ENCODE peak calls at places on chromosomes 6 and 20, in six cellular contexts. I is WTC11, S is NCI-H748 treated with DMSO at 0.1 percent for 48 hours, A is cardiac fibroblast, M is NCI-H1105, G is posterior cingulate gyrus. V is an unnamed sample.

GRCh38 chr6:116206231-116206903 is 47.5 kb downstream of the TSPYL4 start:
- DNase-seq in I (no peak), S (no peak), A (peak; percentile 33), M (no peak), G (no peak), V (no peak)

GRCh38 chr6:150079604-150080003 is 10.7 kb upstream of the ULBP3 start:
- DNase-seq in I (no peak), S (no peak), A (no peak), M (no peak), G (no peak), V (no peak)

GRCh38 chr6:112176175-112176574 is 78.2 kb downstream of the LAMA4 start:
- DNase-seq in I (no peak), S (no peak), A (no peak), M (no peak), G (no peak), V (no peak)

GRCh38 chr6:166567107-166567506 is 19.4 kb downstream of the RAMACL start:
- DNase-seq in I (no peak), S (no peak), A (peak; percentile 95), M (no peak), G (no peak), V (no peak)

GRCh38 chr6:159416891-159417540 is 247.8 kb downstream of the FNDC1 start:
- DNase-seq in I (no peak), S (no peak), A (no peak), M (no peak), G (no peak), V (no peak)

GRCh38 chr20:6976096-6976495 is 208.6 kb downstream of the BMP2 start:
- DNase-seq in I (no peak), S (no peak), A (no peak), M (no peak), G (no peak), V (no peak)

GRCh38 chr20:32507998-32508774 is 76.9 kb downstream of the NOL4L start:
- DNase-seq in I (no peak), S (no peak), A (no peak), M (no peak), G (no peak), V (no peak)

GRCh38 chr6:75551367-75551952 is 50.2 kb upstream of the SENP6 start:
- DNase-seq in I (no peak), S (no peak), A (no peak), M (no peak), G (no peak), V (no peak)

GRCh38 chr6:34671362-34671761 is 25.2 kb downstream of the ILRUN start:
- DNase-seq in I (no peak), S (no peak), A (peak; percentile 25), M (no peak), G (no peak), V (no peak)

GRCh38 chr6:149508485-149508884 is 23.7 kb upstream of the ZC3H12D start:
- DNase-seq in I (no peak), S (no peak), A (no peak), M (no peak), G (no peak), V (peak; percentile 54)

GRCh38 chr6:135675862-135676261 is 175.6 kb upstream of the PDE7B start:
- DNase-seq in I (peak; percentile 18), S (peak; percentile 37), A (peak; percentile 41), M (peak; percentile 7), G (no peak), V (peak; percentile 19)

GRCh38 chr20:34747479-34747878 is 43.3 kb downstream of the TP53INP2 start:
- DNase-seq in I (no peak), S (no peak), A (no peak), M (no peak), G (no peak), V (no peak)

GRCh38 chr6:150134280-150134920 is 8.4 kb upstream of the PPP1R14C start:
- DNase-seq in I (no peak), S (peak; percentile 48), A (no peak), M (peak; percentile 68), G (no peak), V (no peak)

GRCh38 chr6:46704562-46704961 is 16.9 kb downstream of the TDRD6 start:
- DNase-seq in I (no peak), S (no peak), A (peak; percentile 57), M (no peak), G (no peak), V (no peak)

GRCh38 chr20:45985573-45985972 is 13.6 kb upstream of the ZNF335 start:
- DNase-seq in I (no peak), S (no peak), A (peak; percentile 25), M (no peak), G (no peak), V (no peak)

GRCh38 chr6:13445005-13445743 is 42.2 kb downstream of the GFOD1 start:
- DNase-seq in I (peak; percentile 34), S (peak; percentile 82), A (peak; percentile 56), M (peak; percentile 97), G (peak; percentile 90), V (no peak)

GRCh38 chr6:38517005-38517404 is 122.7 kb downstream of the BTBD9 start:
- DNase-seq in I (no peak), S (no peak), A (no peak), M (no peak), G (no peak), V (no peak)

GRCh38 chr6:149895702-149896310 is 2.1 kb downstream of the RAET1E start:
- DNase-seq in I (no peak), S (no peak), A (peak; percentile 52), M (no peak), G (no peak), V (peak; percentile 8)

GRCh38 chr20:48928832-48929725 is 7.6 kb downstream of the ARFGEF2 start:
- DNase-seq in I (no peak), S (no peak), A (peak; percentile 91), M (no peak), G (no peak), V (no peak)

GRCh38 chr6:144434308-144434990 is 149.3 kb downstream of the UTRN start:
- DNase-seq in I (no peak), S (no peak), A (peak; percentile 87), M (no peak), G (no peak), V (no peak)

GRCh38 chr6:24990227-24990843 is 54.6 kb upstream of the RIPOR2 start:
- DNase-seq in I (no peak), S (no peak), A (peak; percentile 69), M (no peak), G (no peak), V (no peak)

GRCh38 chr6:101395345-101395744 is 1.8 kb downstream of the GRIK2 start:
- DNase-seq in I (no peak), S (peak; percentile 26), A (peak; percentile 23), M (peak; percentile 23), G (no peak), V (no peak)

GRCh38 chr6:20483902-20484497 is 50.3 kb upstream of the CDKAL1 start:
- DNase-seq in I (no peak), S (peak; percentile 98), A (peak; percentile 54), M (no peak), G (no peak), V (no peak)

GRCh38 chr6:134921980-134922313 is 28.0 kb downstream of the ALDH8A1 start:
- DNase-seq in I (no peak), S (no peak), A (peak; percentile 36), M (no peak), G (no peak), V (no peak)

GRCh38 chr6:159163901-159164370 is 5.3 kb upstream of the FNDC1 start:
- DNase-seq in I (no peak), S (no peak), A (peak; percentile 85), M (no peak), G (no peak), V (no peak)

GRCh38 chr6:142728910-142729481 is 216.0 kb downstream of the HIVEP2 start:
- DNase-seq in I (no peak), S (no peak), A (peak; percentile 81), M (no peak), G (no peak), V (no peak)

GRCh38 chr6:135325624-135326424 is 144.7 kb downstream of the MYB start:
- DNase-seq in I (no peak), S (no peak), A (peak; percentile 41), M (no peak), G (no peak), V (no peak)

GRCh38 chr6:125598422-125598821 is 151.0 kb upstream of the HEY2 start:
- DNase-seq in I (no peak), S (no peak), A (peak; percentile 75), M (no peak), G (no peak), V (no peak)

GRCh38 chr6:95094751-95095150 is 482.6 kb upstream of the MANEA start:
- DNase-seq in I (no peak), S (peak; percentile 18), A (peak; percentile 7), M (no peak), G (no peak), V (no peak)

GRCh38 chr6:36285797-36286196 is 15.9 kb downstream of the PNPLA1 start:
- DNase-seq in I (no peak), S (no peak), A (no peak), M (no peak), G (no peak), V (no peak)

GRCh38 chr6:165218816-165219215 is 90.6 kb downstream of the C6orf118 start:
- DNase-seq in I (no peak), S (no peak), A (peak; percentile 32), M (no peak), G (no peak), V (no peak)

GRCh38 chr6:81766482-81767069 is 14.1 kb upstream of the TENT5A start:
- DNase-seq in I (no peak), S (peak; percentile 72), A (peak; percentile 93), M (peak; percentile 40), G (no peak), V (no peak)

GRCh38 chr6:84554069-84554468 is 210.3 kb downstream of the TBX18 start:
- DNase-seq in I (no peak), S (no peak), A (peak; percentile 82), M (no peak), G (no peak), V (no peak)

GRCh38 chr6:102417368-102417767 is 1023.9 kb downstream of the GRIK2 start:
- DNase-seq in I (no peak), S (no peak), A (no peak), M (no peak), G (no peak), V (no peak)

GRCh38 chr6:9499709-9500108 is 915.2 kb downstream of the TFAP2A start:
- DNase-seq in I (no peak), S (no peak), A (no peak), M (no peak), G (no peak), V (no peak)

GRCh38 chr6:138667408-138667807 is 106.2 kb upstream of the CCDC28A start:
- DNase-seq in I (no peak), S (no peak), A (no peak), M (no peak), G (no peak), V (no peak)

GRCh38 chr6:54135665-54136370 is 24.6 kb downstream of the MLIP start:
- DNase-seq in I (no peak), S (peak; percentile 26), A (peak; percentile 80), M (no peak), G (no peak), V (no peak)

GRCh38 chr6:10837009-10837691 is 1.2 kb downstream of the MAK start:
- DNase-seq in I (peak; percentile 56), S (peak; percentile 56), A (peak; percentile 6), M (no peak), G (no peak), V (no peak)

GRCh38 chr6:42428326-42429041 is 23.2 kb downstream of the TRERF1 start:
- DNase-seq in I (no peak), S (no peak), A (no peak), M (no peak), G (no peak), V (peak; percentile 37)